ENCODE peak calls at places on chromosome 14, in four cellular contexts. E, P, F and H are unnamed samples.

GRCh38 chr14:103185051-103186027 is 62.1 kb downstream of the TNFAIP2 start:
- DNase-seq in P (no peak), E (peak; percentile 44), F (peak; percentile 27), H (peak; percentile 54)

GRCh38 chr14:104887623-104888488 is 22.8 kb downstream of the CEP170B start:
- DNase-seq in F (no peak), E (no peak), P (no peak), H (no peak)

GRCh38 chr14:65252471-65253255 is 150.3 kb upstream of the MAX start:
- DNase-seq in P (no peak), E (no peak), F (no peak), H (no peak)

GRCh38 chr14:28382460-28383220 is 383.9 kb upstream of the FOXG1 start:
- DNase-seq in F (peak; percentile 44), P (no peak), E (no peak), H (peak; percentile 21)

GRCh38 chr14:67553547-67553946 is 20.5 kb downstream of the PLEKHH1 start:
- DNase-seq in P (no peak), E (no peak), F (no peak), H (no peak)

GRCh38 chr14:50363734-50364113 is 33.0 kb downstream of the CDKL1 start:
- DNase-seq in F (no peak), E (no peak), P (no peak), H (no peak)

GRCh38 chr14:22982477-22983245 is at the start of gene AJUBA:
- DNase-seq in P (peak; percentile 90), F (peak; percentile 98), E (peak; percentile 93), H (peak; percentile 95)

GRCh38 chr14:104660597-104660996 is 28.8 kb upstream of the INF2 start:
- DNase-seq in P (no peak), E (no peak), F (no peak), H (no peak)

GRCh38 chr14:76212242-76212641 is 60.5 kb downstream of the GPATCH2L start:
- DNase-seq in F (no peak), E (no peak), P (no peak), H (no peak)

GRCh38 chr14:25237845-25238244 is 187.9 kb upstream of the STXBP6 start:
- DNase-seq in P (peak; percentile 53), F (peak; percentile 59), E (peak; percentile 1), H (no peak)

GRCh38 chr14:70032447-70032846 is 153.2 kb downstream of the SMOC1 start:
- DNase-seq in F (peak; percentile 52), P (peak; percentile 49), E (no peak), H (peak; percentile 47)

GRCh38 chr14:54314365-54315134 is 82.3 kb upstream of the CDKN3 start:
- DNase-seq in P (no peak), F (no peak), E (no peak), H (no peak)

GRCh38 chr14:51574009-51574408 is 77.7 kb upstream of the FRMD6 start:
- DNase-seq in E (no peak), P (no peak), F (no peak), H (no peak)

GRCh38 chr14:73800970-73801515 is 50.6 kb upstream of the PTGR2 start:
- DNase-seq in E (no peak), P (no peak), F (no peak), H (no peak)

GRCh38 chr14:64294672-64295413 is 672 bp upstream of the ESR2 start:
- DNase-seq in E (peak; percentile 73), F (peak; percentile 33), P (peak; percentile 93), H (peak; percentile 68)

GRCh38 chr14:61178226-61179060 is 102.7 kb downstream of the TMEM30B start:
- DNase-seq in E (no peak), F (peak; percentile 85), P (no peak), H (peak; percentile 84)

GRCh38 chr14:65100905-65101541 is 1.3 kb downstream of the MAX start:
- DNase-seq in E (no peak), P (no peak), F (no peak), H (no peak)

GRCh38 chr14:104035300-104035699 is 50.2 kb upstream of the ASPG start:
- DNase-seq in P (no peak), E (no peak), F (no peak), H (no peak)

GRCh38 chr14:106044949-106045596 is 518.7 kb downstream of the TMEM121 start:
- DNase-seq in P (no peak), F (peak; percentile 83), E (peak; percentile 67), H (peak; percentile 83)

GRCh38 chr14:71243697-71244096 is 336.4 kb downstream of the PCNX1 start:
- DNase-seq in F (no peak), E (no peak), P (no peak), H (no peak)

GRCh38 chr14:104927901-104928300 is 3.2 kb downstream of the PLD4 start:
- DNase-seq in P (no peak), F (no peak), E (no peak), H (no peak)

GRCh38 chr14:103118663-103119404 is 4.4 kb upstream of the TNFAIP2 start:
- DNase-seq in E (peak; percentile 81), P (no peak), F (no peak), H (no peak)

GRCh38 chr14:71362282-71362681 is 455.0 kb downstream of the PCNX1 start:
- DNase-seq in E (peak; percentile 59), P (no peak), F (no peak), H (no peak)

GRCh38 chr14:22819191-22819988 is 4.2 kb upstream of the SLC7A7 start:
- DNase-seq in P (peak; percentile 65), F (peak; percentile 82), E (no peak), H (no peak)

GRCh38 chr14:92866181-92866752 is 56.7 kb upstream of the CHGA start:
- DNase-seq in E (no peak), F (no peak), P (no peak), H (no peak)

GRCh38 chr14:98194821-98195220 is 1077.2 kb downstream of the BCL11B start:
- DNase-seq in F (no peak), E (no peak), P (no peak), H (no peak)

GRCh38 chr14:98197933-98198332 is 1074.1 kb downstream of the BCL11B start:
- DNase-seq in F (no peak), P (no peak), E (no peak), H (no peak)

GRCh38 chr14:98195256-98195655 is 1076.7 kb downstream of the BCL11B start:
- DNase-seq in P (no peak), E (no peak), F (no peak), H (no peak)

GRCh38 chr14:98200621-98201020 is 1071.4 kb downstream of the BCL11B start:
- DNase-seq in P (no peak), E (no peak), F (no peak), H (no peak)

GRCh38 chr14:98198385-98198784 is 1073.6 kb downstream of the BCL11B start:
- DNase-seq in E (peak; percentile 1), F (no peak), P (no peak), H (no peak)
- TF ChIP-seq NR3C1 in E (no peak), F (no peak), P (no peak), H (no peak)

GRCh38 chr14:95318399-95318834 is 1.3 kb downstream of the CLMN start:
- DNase-seq in E (no peak), F (no peak), P (no peak), H (no peak)

GRCh38 chr14:95320076-95320895 is 578 bp upstream of the CLMN start:
- DNase-seq in P (peak; percentile 21), F (no peak), E (no peak), H (no peak)

GRCh38 chr14:95319312-95320075 is at the start of gene CLMN:
- DNase-seq in E (peak; percentile 23), F (no peak), P (peak; percentile 59), H (peak; percentile 44)

GRCh38 chr14:95317817-95318343 is 1.8 kb downstream of the CLMN start:
- DNase-seq in F (no peak), P (no peak), E (no peak), H (no peak)

DNA sequence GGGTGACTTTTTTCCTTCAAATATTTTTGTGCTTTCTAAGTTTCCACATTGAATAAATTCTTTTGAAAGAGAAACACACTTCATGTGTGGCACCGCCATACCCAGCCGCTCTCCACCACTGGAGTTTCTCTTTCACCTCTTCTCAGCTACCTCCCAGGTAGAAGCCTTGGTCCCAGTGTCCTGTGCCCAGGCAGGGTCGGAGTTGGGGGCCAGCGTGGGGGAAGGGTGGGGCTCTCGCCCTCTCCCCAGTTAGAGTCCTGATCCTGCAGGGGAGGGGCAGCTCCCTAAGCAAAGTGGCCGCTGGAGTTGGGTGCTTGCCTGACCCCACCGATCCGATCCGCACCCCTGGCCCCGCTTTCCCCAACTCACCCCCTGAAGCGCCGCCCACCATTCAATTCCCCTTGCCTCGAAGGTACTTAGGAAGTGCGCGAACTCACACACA is 817 bp downstream of the CLMN start:
- DNase-seq in E (no peak), P (peak; percentile 32), F (no peak), H (no peak)
- TF ChIP-seq NR3C1 in E (no peak), P (no peak), F (no peak), H (no peak)

DNA sequence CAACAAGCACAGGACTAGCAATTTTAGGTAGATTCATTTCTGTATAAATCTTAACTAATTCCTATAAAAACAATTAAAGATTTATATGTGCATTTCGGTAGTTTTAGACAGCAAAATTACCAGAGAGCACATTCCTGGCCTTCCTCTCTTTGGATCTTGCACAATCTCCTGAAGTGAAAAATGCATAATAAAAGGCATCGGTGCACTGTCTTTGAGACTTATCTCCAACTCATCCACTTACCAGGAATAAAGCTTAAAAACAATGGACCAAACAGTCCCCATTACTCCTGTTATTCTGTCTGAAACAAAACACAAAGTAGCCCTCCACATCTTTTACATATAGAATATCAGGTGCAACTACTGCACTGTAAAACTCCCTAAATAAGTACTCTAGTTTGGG is 69.3 kb downstream of the HECTD1 start:
- DNase-seq in P (no peak), E (no peak), F (no peak), H (no peak)
- TF ChIP-seq NR3C1 in P (no peak), E (no peak), F (no peak), H (no peak)

GRCh38 chr14:58826845-58827686 is 189.3 kb downstream of the DACT1 start:
- DNase-seq in P (no peak), E (no peak), F (no peak), H (no peak)
- TF ChIP-seq NR3C1 in P (no peak), E (no peak), F (no peak), H (no peak)

GRCh38 chr14:39912192-39913100 is 480.2 kb upstream of the FBXO33 start:
- DNase-seq in F (no peak), P (no peak), E (no peak), H (no peak)
- TF ChIP-seq NR3C1 in F (no peak), P (no peak), E (no peak), H (no peak)

DNA sequence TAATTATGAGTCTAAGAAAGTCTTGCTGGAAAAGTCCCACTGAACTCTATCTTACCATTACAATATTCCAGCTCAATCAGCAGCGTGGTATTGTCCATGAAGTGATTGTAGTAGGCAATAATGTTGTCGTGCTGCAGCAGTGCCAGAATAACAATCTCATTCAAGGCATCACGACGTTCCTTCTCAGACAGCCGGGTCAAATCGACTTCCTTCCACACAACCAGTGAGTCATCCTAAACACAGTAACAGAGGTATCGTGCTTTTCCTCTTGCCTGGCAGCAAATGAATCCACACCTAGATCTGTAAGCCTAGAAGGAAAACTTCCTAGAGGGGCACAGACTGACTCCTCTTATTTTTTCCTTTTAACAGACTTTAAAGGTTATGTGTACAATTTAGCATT is 2.9 kb downstream of the NEK9 start:
- DNase-seq in E (peak; percentile 70), F (no peak), P (no peak), H (peak; percentile 69)
- TF ChIP-seq NR3C1 in E (no peak), F (no peak), P (no peak), H (no peak)

GRCh38 chr14:43183916-43184315 is 1323.2 kb downstream of the FSCB start:
- DNase-seq in F (no peak), P (no peak), E (no peak), H (no peak)
- TF ChIP-seq NR3C1 in F (no peak), P (no peak), E (no peak), H (no peak)